ENCODE peak calls at places on chromosomes 7 and 10, in six cellular contexts. One of them, this sample, is unnamed.

GRCh38 chr7:47091141-47091540 is 490.8 kb downstream of the TNS3 start:
- DNase-seq in NB4: no peak
- DNase-seq in WTC11: no peak
- DNase-seq in AG04450: no peak
- DNase-seq in psoas muscle: no peak
- DNase-seq in mesothelial cell of epicardium: no peak
- DNase-seq in this sample: no peak

GRCh38 chr10:46092523-46093195 is 46.6 kb upstream of the MSMB start:
- DNase-seq in AG04450: no peak
- DNase-seq in psoas muscle: no peak
- DNase-seq in mesothelial cell of epicardium: no peak
- DNase-seq in NB4: peak
- DNase-seq in WTC11: no peak
- DNase-seq in this sample: no peak

GRCh38 chr10:12839349-12839927 is 162.1 kb downstream of the CCDC3 start:
- DNase-seq in NB4: no peak
- DNase-seq in AG04450: no peak
- DNase-seq in psoas muscle: no peak
- DNase-seq in mesothelial cell of epicardium: no peak
- DNase-seq in WTC11: no peak
- DNase-seq in this sample: no peak

GRCh38 chr7:99794585-99795502 is 10.9 kb upstream of the CYP3A4 start:
- DNase-seq in WTC11: no peak
- DNase-seq in psoas muscle: no peak
- DNase-seq in NB4: no peak
- DNase-seq in AG04450: no peak
- DNase-seq in mesothelial cell of epicardium: no peak
- DNase-seq in this sample: no peak

GRCh38 chr7:124992881-124993562 is 63.4 kb upstream of the POT1 start:
- DNase-seq in psoas muscle: no peak
- DNase-seq in mesothelial cell of epicardium: no peak
- DNase-seq in WTC11: no peak
- DNase-seq in NB4: no peak
- DNase-seq in AG04450: peak
- DNase-seq in this sample: no peak

GRCh38 chr10:113326160-113327111 is 226.4 kb upstream of the HABP2 start:
- DNase-seq in WTC11: peak
- DNase-seq in psoas muscle: peak
- DNase-seq in AG04450: no peak
- DNase-seq in NB4: peak
- DNase-seq in mesothelial cell of epicardium: no peak
- DNase-seq in this sample: no peak

GRCh38 chr10:44389150-44389549 is 4.3 kb upstream of the CXCL12 start:
- DNase-seq in WTC11: no peak
- DNase-seq in mesothelial cell of epicardium: no peak
- DNase-seq in psoas muscle: no peak
- DNase-seq in NB4: no peak
- DNase-seq in AG04450: no peak
- DNase-seq in this sample: no peak

GRCh38 chr7:85292908-85293576 is 106.2 kb upstream of the SEMA3D start:
- DNase-seq in mesothelial cell of epicardium: no peak
- DNase-seq in AG04450: no peak
- DNase-seq in psoas muscle: no peak
- DNase-seq in WTC11: no peak
- DNase-seq in NB4: no peak
- DNase-seq in this sample: no peak

GRCh38 chr10:101961591-101962498 is 94.1 kb downstream of the ARMH3 start:
- DNase-seq in psoas muscle: peak
- DNase-seq in AG04450: no peak
- DNase-seq in mesothelial cell of epicardium: no peak
- DNase-seq in NB4: no peak
- DNase-seq in WTC11: no peak
- DNase-seq in this sample: no peak

GRCh38 chr7:95772771-95773581 is 622 bp downstream of the DYNC1I1 start:
- DNase-seq in WTC11: peak
- DNase-seq in psoas muscle: peak
- DNase-seq in AG04450: no peak
- DNase-seq in mesothelial cell of epicardium: peak
- DNase-seq in NB4: no peak
- DNase-seq in this sample: peak

GRCh38 chr7:105652359-105652993 is 71.2 kb upstream of the EFCAB10 start:
- DNase-seq in mesothelial cell of epicardium: peak
- DNase-seq in NB4: peak
- DNase-seq in psoas muscle: peak
- DNase-seq in WTC11: peak
- DNase-seq in AG04450: peak
- DNase-seq in this sample: peak

GRCh38 chr7:128299109-128299514 is 44.6 kb downstream of the RBM28 start:
- DNase-seq in AG04450: no peak
- DNase-seq in WTC11: peak
- DNase-seq in NB4: no peak
- DNase-seq in mesothelial cell of epicardium: no peak
- DNase-seq in psoas muscle: no peak
- DNase-seq in this sample: no peak

GRCh38 chr10:60883187-60883586 is 60.8 kb downstream of the RHOBTB1 start:
- DNase-seq in mesothelial cell of epicardium: no peak
- DNase-seq in psoas muscle: no peak
- DNase-seq in AG04450: no peak
- DNase-seq in NB4: peak
- DNase-seq in WTC11: no peak
- DNase-seq in this sample: peak

GRCh38 chr10:13732485-13732884 is 145.7 kb downstream of the PRPF18 start:
- DNase-seq in NB4: no peak
- DNase-seq in mesothelial cell of epicardium: no peak
- DNase-seq in psoas muscle: no peak
- DNase-seq in WTC11: no peak
- DNase-seq in AG04450: no peak
- DNase-seq in this sample: no peak

GRCh38 chr7:96084880-96085551 is 236.9 kb downstream of the SLC25A13 start:
- DNase-seq in WTC11: no peak
- DNase-seq in AG04450: peak
- DNase-seq in mesothelial cell of epicardium: no peak
- DNase-seq in NB4: no peak
- DNase-seq in psoas muscle: no peak
- DNase-seq in this sample: no peak

GRCh38 chr10:93032105-93032808 is 28.3 kb upstream of the CYP26C1 start:
- DNase-seq in mesothelial cell of epicardium: no peak
- DNase-seq in NB4: no peak
- DNase-seq in AG04450: no peak
- DNase-seq in psoas muscle: no peak
- DNase-seq in WTC11: no peak
- DNase-seq in this sample: no peak

GRCh38 chr10:128061306-128062300 is 64.6 kb downstream of the MKI67 start:
- DNase-seq in WTC11: no peak
- DNase-seq in NB4: no peak
- DNase-seq in AG04450: no peak
- DNase-seq in psoas muscle: no peak
- DNase-seq in mesothelial cell of epicardium: no peak
- DNase-seq in this sample: no peak

GRCh38 chr10:97759157-97759980 is 12.4 kb downstream of the SFRP5 start:
- DNase-seq in NB4: peak
- DNase-seq in mesothelial cell of epicardium: peak
- DNase-seq in AG04450: peak
- DNase-seq in psoas muscle: peak
- DNase-seq in WTC11: peak
- DNase-seq in this sample: peak

GRCh38 chr10:93436577-93436976 is 45.6 kb downstream of the MYOF start:
- DNase-seq in WTC11: no peak
- DNase-seq in mesothelial cell of epicardium: no peak
- DNase-seq in psoas muscle: peak
- DNase-seq in NB4: peak
- DNase-seq in AG04450: peak
- DNase-seq in this sample: no peak

GRCh38 chr7:78852951-78853350 is 600.5 kb downstream of the MAGI2 start:
- DNase-seq in mesothelial cell of epicardium: no peak
- DNase-seq in NB4: no peak
- DNase-seq in AG04450: no peak
- DNase-seq in WTC11: no peak
- DNase-seq in psoas muscle: no peak
- DNase-seq in this sample: no peak

GRCh38 chr10:113709221-113709838 is 29.6 kb downstream of the CASP7 start:
- DNase-seq in mesothelial cell of epicardium: no peak
- DNase-seq in WTC11: no peak
- DNase-seq in NB4: no peak
- DNase-seq in AG04450: peak
- DNase-seq in psoas muscle: no peak
- DNase-seq in this sample: no peak

GRCh38 chr10:73647211-73647874 is 6.1 kb upstream of the MYOZ1 start:
- DNase-seq in NB4: no peak
- DNase-seq in WTC11: peak
- DNase-seq in psoas muscle: peak
- DNase-seq in mesothelial cell of epicardium: peak
- DNase-seq in AG04450: no peak
- DNase-seq in this sample: peak

GRCh38 chr7:93016085-93016471 is 101.7 kb downstream of the SAMD9 start:
- DNase-seq in AG04450: no peak
- DNase-seq in psoas muscle: no peak
- DNase-seq in WTC11: no peak
- DNase-seq in mesothelial cell of epicardium: no peak
- DNase-seq in NB4: no peak
- DNase-seq in this sample: no peak

DNA sequence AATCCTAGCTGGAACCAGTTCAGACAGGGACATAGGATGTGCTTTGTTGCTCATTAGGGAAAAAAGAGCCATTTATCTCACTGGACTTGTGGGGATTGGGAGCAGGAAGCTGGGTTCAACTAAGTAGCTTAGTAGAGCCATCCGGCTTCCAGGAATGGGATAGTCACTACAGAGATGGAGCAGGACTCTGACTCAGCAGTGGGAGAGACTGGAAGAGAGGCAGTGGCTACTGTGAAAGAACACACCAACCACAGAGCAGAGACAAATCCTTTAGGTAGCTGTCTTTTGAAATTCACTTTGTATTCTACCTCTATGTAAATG is 100.6 kb upstream of the DKK1 start:
- DNase-seq in NB4: no peak
- DNase-seq in WTC11: no peak
- DNase-seq in AG04450: no peak
- DNase-seq in psoas muscle: no peak
- DNase-seq in mesothelial cell of epicardium: no peak
- DNase-seq in this sample: no peak
- TF ChIP-seq CTCF in NB4: no peak
- TF ChIP-seq CTCF in WTC11: no peak
- TF ChIP-seq CTCF in AG04450: no peak
- TF ChIP-seq CTCF in psoas muscle: no peak
- TF ChIP-seq CTCF in mesothelial cell of epicardium: no peak
- TF ChIP-seq CTCF in this sample: no peak

DNA sequence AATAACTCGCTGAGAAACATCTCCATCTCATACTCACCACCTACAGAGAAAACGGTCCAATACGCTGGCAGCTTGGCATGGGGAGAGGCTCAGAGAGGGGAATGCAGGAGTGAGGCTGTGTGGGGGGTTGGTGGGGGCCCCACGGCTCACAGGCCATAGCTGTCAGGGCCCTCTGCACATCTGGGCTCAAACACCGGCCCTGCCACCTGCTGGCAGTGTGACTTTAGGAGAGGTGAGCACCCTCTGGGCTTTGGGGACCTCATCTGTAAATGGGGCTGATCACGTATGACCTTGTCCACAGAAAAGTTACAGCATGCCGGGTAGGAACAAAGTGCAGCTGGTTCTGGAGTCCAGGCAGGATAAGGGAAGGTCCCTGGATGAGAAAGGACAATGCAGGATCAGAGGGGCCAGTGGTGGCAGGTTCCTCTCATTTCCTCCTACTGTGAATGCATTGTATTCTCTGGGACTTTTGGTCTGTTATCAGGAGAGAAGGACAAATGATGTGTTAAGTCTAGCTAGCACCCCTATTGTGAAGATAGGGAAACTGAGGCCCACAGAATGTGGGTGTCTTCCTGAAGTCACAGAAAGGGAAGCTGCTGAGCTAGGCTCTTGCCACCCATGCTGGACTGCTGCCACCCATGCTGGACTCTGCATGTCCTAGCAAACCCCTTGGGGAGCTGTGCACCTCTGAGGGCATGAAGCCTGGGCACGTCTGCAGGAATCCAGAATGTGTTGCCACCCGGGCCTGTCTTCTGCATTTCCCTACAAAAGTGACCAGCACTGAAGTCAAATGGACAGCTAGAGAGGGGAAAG is 404.6 kb downstream of the RPS24 start:
- DNase-seq in mesothelial cell of epicardium: no peak
- DNase-seq in AG04450: no peak
- DNase-seq in psoas muscle: no peak
- DNase-seq in WTC11: no peak
- DNase-seq in NB4: peak
- DNase-seq in this sample: no peak
- TF ChIP-seq CTCF in mesothelial cell of epicardium: no peak
- TF ChIP-seq CTCF in AG04450: no peak
- TF ChIP-seq CTCF in psoas muscle: no peak
- TF ChIP-seq CTCF in WTC11: no peak
- TF ChIP-seq CTCF in NB4: no peak
- TF ChIP-seq CTCF in this sample: no peak

GRCh38 chr10:35631404-35631803 is 10.7 kb downstream of the FZD8 start:
- DNase-seq in NB4: no peak
- DNase-seq in WTC11: no peak
- DNase-seq in mesothelial cell of epicardium: no peak
- DNase-seq in psoas muscle: no peak
- DNase-seq in AG04450: no peak
- DNase-seq in this sample: no peak

GRCh38 chr10:35635576-35635975 is 6.5 kb downstream of the FZD8 start:
- DNase-seq in psoas muscle: no peak
- DNase-seq in AG04450: peak
- DNase-seq in mesothelial cell of epicardium: peak
- DNase-seq in NB4: peak
- DNase-seq in WTC11: peak
- DNase-seq in this sample: peak

GRCh38 chr10:35636942-35637341 is 5.2 kb downstream of the FZD8 start:
- DNase-seq in NB4: no peak
- DNase-seq in WTC11: no peak
- DNase-seq in psoas muscle: no peak
- DNase-seq in mesothelial cell of epicardium: no peak
- DNase-seq in AG04450: no peak
- DNase-seq in this sample: no peak

GRCh38 chr10:35633006-35633980 is 8.8 kb downstream of the FZD8 start:
- DNase-seq in psoas muscle: no peak
- DNase-seq in mesothelial cell of epicardium: no peak
- DNase-seq in WTC11: no peak
- DNase-seq in NB4: no peak
- DNase-seq in AG04450: no peak
- DNase-seq in this sample: no peak

DNA sequence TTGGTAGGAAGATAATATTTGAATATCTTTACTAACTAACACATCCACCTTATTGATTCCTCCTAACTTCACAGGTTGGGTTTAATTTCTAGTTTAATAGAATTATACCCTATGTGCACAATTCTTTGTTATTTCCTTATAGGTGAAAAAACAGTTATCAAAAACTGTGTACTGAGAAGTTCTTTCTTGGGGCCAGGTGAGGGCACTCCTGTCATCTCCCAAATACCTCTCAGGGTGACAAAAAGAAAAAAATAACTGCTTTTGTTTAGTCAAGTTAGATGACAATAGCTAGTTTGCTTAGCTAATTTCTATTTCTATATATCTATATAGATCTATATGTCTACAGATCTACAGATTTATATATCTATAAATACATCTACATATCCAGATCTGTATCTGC is 10.1 kb downstream of the FZD8 start:
- DNase-seq in NB4: no peak
- DNase-seq in AG04450: no peak
- DNase-seq in psoas muscle: no peak
- DNase-seq in mesothelial cell of epicardium: no peak
- DNase-seq in WTC11: no peak
- DNase-seq in this sample: no peak
- TF ChIP-seq CTCF in NB4: no peak
- TF ChIP-seq CTCF in AG04450: no peak
- TF ChIP-seq CTCF in psoas muscle: no peak
- TF ChIP-seq CTCF in mesothelial cell of epicardium: no peak
- TF ChIP-seq CTCF in WTC11: no peak
- TF ChIP-seq CTCF in this sample: no peak

GRCh38 chr10:43229208-43230061 is 37.4 kb downstream of the RASGEF1A start:
- DNase-seq in mesothelial cell of epicardium: peak
- DNase-seq in psoas muscle: peak
- DNase-seq in AG04450: no peak
- DNase-seq in WTC11: peak
- DNase-seq in NB4: no peak
- DNase-seq in this sample: peak
- TF ChIP-seq CTCF in mesothelial cell of epicardium: no peak
- TF ChIP-seq CTCF in psoas muscle: no peak
- TF ChIP-seq CTCF in AG04450: no peak
- TF ChIP-seq CTCF in WTC11: no peak
- TF ChIP-seq CTCF in NB4: no peak
- TF ChIP-seq CTCF in this sample: no peak

This sample was measured in endothelial cell.